ENCODE peak calls at places on chromosomes 13 and 19, in seven cellular contexts. V, D, O, W, X, C and Z are unnamed samples.

GRCh38 chr19:31533114-31533513 is 183.9 kb upstream of the TSHZ3 start:
- DNase-seq in C (no peak), X (peak; percentile 62), D (no peak), V (no peak), O (peak; percentile 39), W (no peak), Z (peak; percentile 28)

GRCh38 chr19:18364826-18365528 is 21.0 kb upstream of the GDF15 start:
- DNase-seq in O (no peak), V (peak; percentile 91), D (no peak), X (peak; percentile 92), C (peak; percentile 71), W (peak; percentile 100), Z (peak; percentile 97)

GRCh38 chr13:109036091-109036490 is 406.7 kb downstream of the MYO16 start:
- DNase-seq in W (peak; percentile 3), C (no peak), D (no peak), O (no peak), X (no peak), V (no peak), Z (peak; percentile 20)

GRCh38 chr19:574658-575526 is 2.5 kb downstream of the BSG start:
- DNase-seq in C (no peak), O (peak; percentile 59), X (no peak), V (peak; percentile 57), W (peak; percentile 58), D (no peak), Z (peak; percentile 72)

GRCh38 chr13:39892731-39893293 is 237.3 kb downstream of the COG6 start:
- DNase-seq in C (no peak), V (no peak), D (no peak), O (no peak), W (no peak), X (no peak), Z (peak; percentile 65)

GRCh38 chr13:99981115-99982020 is at the start of gene ZIC2:
- DNase-seq in W (no peak), O (peak; percentile 95), C (no peak), D (no peak), X (no peak), V (peak; percentile 27), Z (peak; percentile 24)

GRCh38 chr13:31859546-31859945 is 120.2 kb downstream of the RXFP2 start:
- DNase-seq in O (no peak), D (no peak), V (no peak), C (no peak), X (no peak), W (no peak), Z (peak; percentile 59)

GRCh38 chr13:76086729-76087128 is 450.6 kb downstream of the LMO7 start:
- DNase-seq in X (no peak), V (no peak), C (no peak), D (no peak), O (no peak), W (no peak), Z (no peak)

GRCh38 chr13:104086205-104086604 is 1020.0 kb upstream of the SLC10A2 start:
- DNase-seq in O (no peak), X (no peak), C (no peak), D (no peak), W (peak; percentile 5), V (no peak), Z (no peak)

GRCh38 chr19:54434862-54435174 is 14.2 kb upstream of the LENG8 start:
- DNase-seq in W (no peak), O (peak; percentile 39), C (no peak), X (no peak), V (no peak), D (no peak), Z (no peak)

GRCh38 chr19:2392366-2392765 is 32.3 kb downstream of the TMPRSS9 start:
- DNase-seq in O (no peak), W (no peak), C (no peak), V (no peak), D (no peak), X (no peak), Z (no peak)

GRCh38 chr19:2389594-2389993 is 29.5 kb downstream of the TMPRSS9 start:
- DNase-seq in C (no peak), D (no peak), V (no peak), O (no peak), X (no peak), W (no peak), Z (no peak)

GRCh38 chr19:2391118-2391725 is 31.2 kb downstream of the TMPRSS9 start:
- DNase-seq in O (peak; percentile 60), W (peak; percentile 82), D (no peak), V (no peak), X (no peak), C (peak; percentile 39), Z (peak; percentile 80)

GRCh38 chr19:2394669-2395292 is 32.6 kb downstream of the TIMM13 start:
- DNase-seq in X (no peak), W (no peak), O (no peak), C (no peak), V (no peak), D (no peak), Z (no peak)

DNA sequence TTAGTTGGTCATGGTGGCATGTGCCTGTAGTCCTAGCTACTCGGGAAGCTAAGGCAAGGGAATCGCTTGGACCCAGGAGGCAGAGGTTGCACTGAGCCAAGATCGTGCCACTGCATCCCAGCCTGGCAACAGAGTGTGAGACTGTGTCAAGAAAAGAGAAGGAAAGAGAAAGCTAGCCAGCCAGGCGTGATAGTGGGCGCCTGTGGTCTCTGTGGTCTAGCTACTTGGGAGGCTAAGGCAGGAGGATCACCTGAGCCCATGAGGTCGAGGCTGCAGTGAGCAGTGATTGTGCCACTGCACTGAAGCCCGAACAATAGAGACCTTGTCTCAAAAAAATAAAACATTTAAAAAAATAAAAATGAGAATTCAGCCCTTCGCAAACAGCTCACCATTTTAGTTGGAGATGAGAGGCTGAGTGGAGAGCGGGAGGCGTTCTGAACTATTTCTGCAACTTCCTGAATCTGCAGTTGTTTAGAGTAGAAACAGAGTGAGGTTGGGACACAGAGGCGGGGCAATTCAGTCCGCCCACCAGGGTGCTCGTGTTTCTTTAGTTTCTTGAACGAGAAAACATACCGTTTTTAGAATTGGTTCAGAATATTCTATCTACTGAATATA is 33.2 kb downstream of the TIMM13 start:
- DNase-seq in D (no peak), V (no peak), C (no peak), O (no peak), X (no peak), W (no peak), Z (no peak)
- H3K4me3 ChIP-seq in D (no peak overlapping the region), V (no peak overlapping the region), C (no peak overlapping the region), O (no peak overlapping the region), X (no peak overlapping the region), W (no peak overlapping the region), Z (peak overlapping the region; percentile 23)

GRCh38 chr19:7598180-7598579 is 2.5 kb downstream of the CAMSAP3 start:
- DNase-seq in C (no peak), X (no peak), W (no peak), O (no peak), V (no peak), D (no peak), Z (no peak)

GRCh38 chr19:7600721-7601120 is 5.1 kb downstream of the CAMSAP3 start:
- DNase-seq in X (no peak), W (no peak), C (no peak), V (no peak), D (no peak), O (no peak), Z (no peak)

GRCh38 chr19:7596191-7596937 is 701 bp downstream of the CAMSAP3 start:
- DNase-seq in D (no peak), O (no peak), W (no peak), C (no peak), X (no peak), V (no peak), Z (no peak)

GRCh38 chr19:7597689-7598088 is 2.0 kb downstream of the CAMSAP3 start:
- DNase-seq in C (peak; percentile 18), X (no peak), D (no peak), V (no peak), O (no peak), W (no peak), Z (peak; percentile 7)

GRCh38 chr19:7595466-7596133 is at the start of gene CAMSAP3:
- DNase-seq in C (peak; percentile 17), O (peak; percentile 93), X (no peak), W (no peak), V (peak; percentile 28), D (no peak), Z (peak; percentile 14)
- H3K4me3 ChIP-seq in C (peak within 1 kb of the TSS; percentile 85), O (peak within 1 kb of the TSS; percentile 82), X (peak within 1 kb of the TSS; percentile 20), W (no peak within 1 kb of the TSS), V (peak within 1 kb of the TSS; percentile 64), D (peak within 1 kb of the TSS; percentile 41), Z (no peak within 1 kb of the TSS)

GRCh38 chr13:21016487-21016886 is 44.9 kb downstream of the LATS2 start:
- DNase-seq in C (no peak), V (no peak), D (no peak), X (peak; percentile 23), O (no peak), W (no peak), Z (no peak)
- H3K4me3 ChIP-seq in C (no peak overlapping the region), V (no peak overlapping the region), D (no peak overlapping the region), X (no peak overlapping the region), O (no peak overlapping the region), W (no peak overlapping the region), Z (no peak overlapping the region)

GRCh38 chr13:95035311-95036109 is 265.7 kb downstream of the ABCC4 start:
- DNase-seq in C (no peak), V (no peak), D (no peak), X (no peak), O (no peak), W (no peak), Z (no peak)
- H3K4me3 ChIP-seq in C (no peak overlapping the region), V (no peak overlapping the region), D (no peak overlapping the region), X (no peak overlapping the region), O (no peak overlapping the region), W (no peak overlapping the region), Z (no peak overlapping the region)